ENCODE peak calls at places on chromosome 15, in five cellular contexts. One of them, this sample, is unnamed.

GRCh38 chr15:60626051-60626450 is 147.1 kb upstream of the ICE2 start:
- DNase-seq in NCI-H2081: no peak
- DNase-seq in suprapubic skin: no peak
- DNase-seq in HS-27A: no peak
- DNase-seq in midbrain: no peak
- DNase-seq in this sample: no peak

GRCh38 chr15:74040115-74040850 is 42.1 kb downstream of the GOLGA6A start:
- DNase-seq in NCI-H2081: no peak
- DNase-seq in suprapubic skin: no peak
- DNase-seq in HS-27A: peak
- DNase-seq in midbrain: no peak
- DNase-seq in this sample: peak

GRCh38 chr15:100780208-100780800 is 99.3 kb upstream of the ALDH1A3 start:
- DNase-seq in NCI-H2081: no peak
- DNase-seq in suprapubic skin: peak
- DNase-seq in HS-27A: no peak
- DNase-seq in midbrain: no peak
- DNase-seq in this sample: no peak

GRCh38 chr15:75712668-75713337 is at the start of gene CSPG4:
- DNase-seq in NCI-H2081: no peak
- DNase-seq in suprapubic skin: no peak
- DNase-seq in HS-27A: peak
- DNase-seq in midbrain: no peak
- DNase-seq in this sample: peak

GRCh38 chr15:100852630-100853029 is 27.0 kb upstream of the ALDH1A3 start:
- DNase-seq in NCI-H2081: no peak
- DNase-seq in suprapubic skin: no peak
- DNase-seq in HS-27A: no peak
- DNase-seq in midbrain: no peak
- DNase-seq in this sample: no peak

GRCh38 chr15:63502843-63503738 is 1.3 kb upstream of the USP3 start:
- DNase-seq in NCI-H2081: no peak
- DNase-seq in suprapubic skin: peak
- DNase-seq in HS-27A: peak
- DNase-seq in midbrain: peak
- DNase-seq in this sample: peak

GRCh38 chr15:31090741-31091140 is 10.8 kb downstream of the TRPM1 start:
- DNase-seq in NCI-H2081: no peak
- DNase-seq in suprapubic skin: no peak
- DNase-seq in HS-27A: no peak
- DNase-seq in midbrain: no peak
- DNase-seq in this sample: no peak

GRCh38 chr15:48332642-48333034 is 1.4 kb downstream of the DUT start:
- DNase-seq in NCI-H2081: no peak
- DNase-seq in suprapubic skin: no peak
- DNase-seq in HS-27A: no peak
- DNase-seq in midbrain: no peak
- DNase-seq in this sample: no peak

GRCh38 chr15:76932090-76932966 is 779 bp downstream of the RCN2 start:
- DNase-seq in NCI-H2081: no peak
- DNase-seq in suprapubic skin: no peak
- DNase-seq in HS-27A: no peak
- DNase-seq in midbrain: no peak
- DNase-seq in this sample: no peak

GRCh38 chr15:40931300-40932142 is 2.4 kb downstream of the DLL4 start:
- DNase-seq in NCI-H2081: no peak
- DNase-seq in suprapubic skin: no peak
- DNase-seq in HS-27A: no peak
- DNase-seq in midbrain: no peak
- DNase-seq in this sample: no peak

GRCh38 chr15:75739791-75740190 is 27.1 kb upstream of the CSPG4 start:
- DNase-seq in NCI-H2081: no peak
- DNase-seq in suprapubic skin: no peak
- DNase-seq in HS-27A: no peak
- DNase-seq in midbrain: no peak
- DNase-seq in this sample: no peak

GRCh38 chr15:76012021-76012551 is at the start of gene NRG4:
- DNase-seq in NCI-H2081: no peak
- DNase-seq in suprapubic skin: no peak
- DNase-seq in HS-27A: no peak
- DNase-seq in midbrain: no peak
- DNase-seq in this sample: no peak

GRCh38 chr15:77186518-77187095 is 115.7 kb upstream of the TSPAN3 start:
- DNase-seq in NCI-H2081: peak
- DNase-seq in suprapubic skin: no peak
- DNase-seq in HS-27A: no peak
- DNase-seq in midbrain: peak
- DNase-seq in this sample: no peak

GRCh38 chr15:50241684-50242450 is 23.7 kb downstream of the HDC start:
- DNase-seq in NCI-H2081: no peak
- DNase-seq in suprapubic skin: no peak
- DNase-seq in HS-27A: no peak
- DNase-seq in midbrain: no peak
- DNase-seq in this sample: no peak

GRCh38 chr15:63391669-63392354 is 10.2 kb upstream of the CA12 start:
- DNase-seq in NCI-H2081: no peak
- DNase-seq in suprapubic skin: no peak
- DNase-seq in HS-27A: no peak
- DNase-seq in midbrain: no peak
- DNase-seq in this sample: no peak

GRCh38 chr15:26773485-26773877 is 615 bp upstream of the GABRB3 start:
- DNase-seq in NCI-H2081: peak
- DNase-seq in suprapubic skin: no peak
- DNase-seq in HS-27A: no peak
- DNase-seq in midbrain: no peak
- DNase-seq in this sample: no peak

GRCh38 chr15:36428102-36428845 is 151.2 kb upstream of the CDIN1 start:
- DNase-seq in NCI-H2081: no peak
- DNase-seq in suprapubic skin: no peak
- DNase-seq in HS-27A: peak
- DNase-seq in midbrain: no peak
- DNase-seq in this sample: peak

GRCh38 chr15:80207887-80208286 is 44.1 kb downstream of the CTXND1 start:
- DNase-seq in NCI-H2081: no peak
- DNase-seq in suprapubic skin: no peak
- DNase-seq in HS-27A: no peak
- DNase-seq in midbrain: no peak
- DNase-seq in this sample: no peak

GRCh38 chr15:74387988-74388955 is 20.8 kb upstream of the CYP11A1 start:
- DNase-seq in NCI-H2081: no peak
- DNase-seq in suprapubic skin: no peak
- DNase-seq in HS-27A: no peak
- DNase-seq in midbrain: no peak
- DNase-seq in this sample: no peak

GRCh38 chr15:69713726-69714559 is 261.3 kb downstream of the RPLP1 start:
- DNase-seq in NCI-H2081: no peak
- DNase-seq in suprapubic skin: no peak
- DNase-seq in HS-27A: no peak
- DNase-seq in midbrain: no peak
- DNase-seq in this sample: no peak

GRCh38 chr15:92807971-92808571 is 92.1 kb upstream of the CHD2 start:
- DNase-seq in NCI-H2081: peak
- DNase-seq in suprapubic skin: peak
- DNase-seq in HS-27A: no peak
- DNase-seq in midbrain: no peak
- DNase-seq in this sample: no peak

GRCh38 chr15:77568960-77569646 is 63.6 kb downstream of the LINGO1 start:
- DNase-seq in NCI-H2081: peak
- DNase-seq in suprapubic skin: no peak
- DNase-seq in HS-27A: no peak
- DNase-seq in midbrain: no peak
- DNase-seq in this sample: no peak

This sample was measured in HTR-8/SVneo.